ENCODE peak calls at places on chromosomes 16 and 17, in seven cellular contexts. C, L, R, J, Q, G and O are unnamed samples.

GRCh38 chr16:51544850-51545467 is 393.9 kb upstream of the SALL1 start:
- DNase-seq in C (no peak), L (no peak), R (no peak), J (peak; percentile 72), Q (no peak), G (no peak), O (no peak)

GRCh38 chr16:64952177-64952576 is 169.7 kb downstream of the CDH11 start:
- DNase-seq in C (no peak), L (no peak), R (no peak), J (no peak), Q (no peak), G (no peak), O (no peak)

GRCh38 chr17:46264456-46265198 is 30.3 kb upstream of the LRRC37A start:
- DNase-seq in C (no peak), L (peak; percentile 56), R (peak; percentile 20), J (no peak), Q (no peak), G (peak; percentile 28), O (no peak)

GRCh38 chr17:74677558-74678466 is 34.9 kb downstream of the CD300LF start:
- DNase-seq in C (no peak), L (no peak), R (no peak), J (no peak), Q (no peak), G (peak; percentile 77), O (no peak)

GRCh38 chr16:83966153-83966696 is 1.8 kb upstream of the NECAB2 start:
- DNase-seq in C (no peak), L (no peak), R (no peak), J (no peak), Q (no peak), G (no peak), O (no peak)

GRCh38 chr17:46212634-46213435 is 19.6 kb upstream of the KANSL1 start:
- DNase-seq in C (peak; percentile 48), L (peak; percentile 76), R (peak; percentile 71), J (no peak), Q (no peak), G (peak; percentile 77), O (no peak)

GRCh38 chr17:81579298-81579697 is 27.1 kb upstream of the FAAP100 start:
- DNase-seq in C (no peak), L (no peak), R (no peak), J (no peak), Q (no peak), G (no peak), O (no peak)

GRCh38 chr17:43368740-43369506 is 29.9 kb upstream of the ARL4D start:
- DNase-seq in C (peak; percentile 50), L (peak; percentile 88), R (no peak), J (no peak), Q (no peak), G (peak; percentile 75), O (no peak)

GRCh38 chr16:84090212-84090611 is 26.5 kb downstream of the MBTPS1 start:
- DNase-seq in C (no peak), L (no peak), R (no peak), J (no peak), Q (no peak), G (no peak), O (no peak)

GRCh38 chr17:65345261-65346060 is 208.3 kb downstream of the RGS9 start:
- DNase-seq in C (no peak), L (no peak), R (no peak), J (no peak), Q (no peak), G (no peak), O (no peak)

GRCh38 chr17:50476545-50477315 is 1.9 kb upstream of the RSAD1 start:
- DNase-seq in C (no peak), L (peak; percentile 58), R (no peak), J (no peak), Q (no peak), G (no peak), O (no peak)

GRCh38 chr17:82283208-82283749 is 9.8 kb upstream of the CSNK1D start:
- DNase-seq in C (no peak), L (no peak), R (no peak), J (no peak), Q (no peak), G (peak; percentile 96), O (no peak)

DNA sequence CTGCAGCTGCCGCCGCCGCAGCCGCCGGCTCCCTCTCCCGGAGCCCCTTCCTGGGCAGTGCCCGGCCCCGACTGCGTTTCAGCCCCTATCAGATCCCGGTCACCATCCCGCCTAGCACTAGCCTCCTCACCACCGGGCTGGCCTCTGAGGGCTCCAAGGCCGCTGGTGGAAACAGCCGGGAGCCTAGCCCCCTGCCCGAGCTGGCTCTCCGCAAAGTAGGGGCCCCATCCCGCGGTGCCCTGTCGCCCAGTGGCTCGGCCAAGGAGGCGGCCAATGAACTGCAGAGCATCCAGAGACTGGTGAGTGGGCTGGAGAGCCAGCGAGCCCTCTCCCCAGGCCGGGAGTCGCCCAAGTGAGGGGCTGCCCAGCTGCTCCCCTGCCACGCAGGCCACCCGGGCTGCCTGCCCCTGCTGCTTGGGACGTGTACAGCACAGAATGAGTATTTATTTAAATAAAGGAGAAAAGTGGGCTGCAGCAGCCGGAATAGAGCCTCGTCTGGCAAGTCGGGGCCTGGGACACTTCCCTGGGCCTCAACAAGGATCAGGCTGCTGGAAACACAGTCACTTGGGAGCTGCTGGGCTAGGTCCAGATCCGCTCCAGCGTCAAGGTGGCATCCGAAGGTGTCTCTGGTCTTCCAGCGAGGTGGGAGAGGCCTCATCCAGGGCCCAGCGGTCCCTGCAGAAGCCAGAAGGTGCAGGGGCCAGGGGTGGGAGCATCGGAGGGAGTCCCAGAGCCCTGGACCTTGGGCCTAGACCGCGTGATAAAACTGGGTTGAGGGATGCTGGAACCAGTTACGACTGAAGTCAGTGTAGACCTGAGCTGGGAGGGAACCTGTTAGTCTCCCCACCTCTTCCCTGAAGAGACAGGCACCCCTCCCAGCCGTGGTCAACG is 8.8 kb downstream of the TBX2 start:
- DNase-seq in C (no peak), L (no peak), R (no peak), J (no peak), Q (no peak), G (peak; percentile 44), O (peak; percentile 64)
- H3K4me1 ChIP-seq in C (peaks cover 39% of the 10 kb centered on the region), L (peaks cover 37% of the 10 kb centered on the region), R (peaks cover 42% of the 10 kb centered on the region), J (peaks cover 22% of the 10 kb centered on the region), Q (peaks cover 4% of the 10 kb centered on the region), G (peaks cover 35% of the 10 kb centered on the region), O (peaks cover 27% of the 10 kb centered on the region)

DNA sequence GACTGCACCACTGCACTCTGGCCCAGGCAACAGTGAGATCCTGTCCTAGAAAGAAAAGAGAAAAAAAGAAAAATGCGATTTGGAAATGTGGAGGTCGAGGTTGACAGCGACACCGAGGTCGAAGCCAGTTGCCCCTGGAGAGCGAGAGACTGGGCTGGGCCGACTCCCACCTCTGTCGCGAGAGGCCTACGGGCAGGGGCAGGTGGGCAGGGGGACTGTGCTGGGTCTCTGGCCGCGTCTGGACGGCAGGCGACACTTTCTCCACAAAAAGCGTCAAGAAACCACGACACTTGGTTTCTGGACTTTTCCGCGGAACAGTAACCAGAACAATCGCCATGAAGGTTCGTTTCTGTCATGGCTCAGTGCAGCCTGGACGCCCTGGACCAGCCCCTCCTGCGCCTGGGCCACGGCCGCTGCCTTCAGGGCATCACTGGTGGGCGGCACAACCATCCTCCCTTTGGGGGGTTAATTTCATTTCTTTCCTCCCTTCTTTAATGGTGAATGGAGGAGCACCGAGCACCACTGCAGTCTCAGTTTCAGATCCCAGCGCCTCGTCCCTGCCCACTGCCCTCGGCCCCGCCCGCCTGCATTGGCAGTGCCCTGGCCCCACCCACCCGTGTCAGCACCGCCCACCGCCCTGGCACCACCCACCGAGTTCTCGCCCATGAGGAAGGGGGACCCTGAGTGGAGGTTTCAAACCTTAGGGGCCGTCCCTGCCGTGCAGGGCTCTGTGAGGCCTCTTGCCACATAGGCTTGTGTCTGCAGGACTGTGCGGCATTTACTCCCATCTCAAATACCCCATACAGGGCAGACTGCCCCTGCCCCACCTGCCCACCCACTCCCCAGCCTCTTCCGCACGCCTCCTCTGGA is 18.5 kb upstream of the CDH15 start:
- DNase-seq in C (no peak), L (no peak), R (no peak), J (no peak), Q (no peak), G (no peak), O (no peak)
- TF ChIP-seq YY1 in C (no peak), L (no peak), R (no peak), J (no peak), Q (no peak), G (no peak), O (no peak)

DNA sequence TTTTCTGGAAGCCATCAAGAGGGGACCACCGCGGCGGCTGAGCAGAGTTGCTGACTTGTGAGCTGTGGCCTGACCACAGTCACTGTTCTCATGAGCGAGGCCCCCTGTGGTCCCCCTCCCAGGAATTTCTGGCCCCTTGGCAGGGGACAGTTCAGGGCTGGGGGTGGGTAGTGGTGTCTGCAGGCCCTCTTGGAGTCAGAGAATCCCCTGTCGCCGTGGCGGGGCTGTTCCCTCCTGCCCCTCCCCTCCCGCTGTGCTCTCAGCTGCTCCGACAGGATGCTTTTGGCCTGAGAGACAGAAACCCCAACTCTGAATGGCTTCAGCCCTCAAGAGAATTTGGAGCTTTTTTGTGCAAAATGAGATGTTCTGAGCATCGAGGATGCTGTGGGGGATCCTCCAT is 292.0 kb downstream of the SEC14L1 start:
- DNase-seq in C (no peak), L (no peak), R (no peak), J (no peak), Q (no peak), G (no peak), O (no peak)
- H3K4me1 ChIP-seq in C (peaks cover 17% of the 10 kb centered on the region), L (peaks cover 31% of the 10 kb centered on the region), R (peaks cover 67% of the 10 kb centered on the region), J (peaks cover 72% of the 10 kb centered on the region), Q (peaks cover 73% of the 10 kb centered on the region), G (peaks cover 87% of the 10 kb centered on the region), O (peaks cover 45% of the 10 kb centered on the region)

GRCh38 chr16:54160939-54161897 is 125.4 kb downstream of the IRX3 start:
- DNase-seq in C (no peak), L (peak; percentile 94), R (no peak), J (no peak), Q (no peak), G (no peak), O (no peak)

GRCh38 chr16:54164789-54165173 is 121.8 kb downstream of the IRX3 start:
- DNase-seq in C (no peak), L (no peak), R (no peak), J (no peak), Q (no peak), G (no peak), O (no peak)

GRCh38 chr16:54165174-54165911 is 121.2 kb downstream of the IRX3 start:
- DNase-seq in C (no peak), L (peak; percentile 99), R (no peak), J (no peak), Q (no peak), G (no peak), O (no peak)

GRCh38 chr16:54165912-54166265 is 120.7 kb downstream of the IRX3 start:
- DNase-seq in C (no peak), L (peak; percentile 19), R (no peak), J (no peak), Q (no peak), G (no peak), O (no peak)

DNA sequence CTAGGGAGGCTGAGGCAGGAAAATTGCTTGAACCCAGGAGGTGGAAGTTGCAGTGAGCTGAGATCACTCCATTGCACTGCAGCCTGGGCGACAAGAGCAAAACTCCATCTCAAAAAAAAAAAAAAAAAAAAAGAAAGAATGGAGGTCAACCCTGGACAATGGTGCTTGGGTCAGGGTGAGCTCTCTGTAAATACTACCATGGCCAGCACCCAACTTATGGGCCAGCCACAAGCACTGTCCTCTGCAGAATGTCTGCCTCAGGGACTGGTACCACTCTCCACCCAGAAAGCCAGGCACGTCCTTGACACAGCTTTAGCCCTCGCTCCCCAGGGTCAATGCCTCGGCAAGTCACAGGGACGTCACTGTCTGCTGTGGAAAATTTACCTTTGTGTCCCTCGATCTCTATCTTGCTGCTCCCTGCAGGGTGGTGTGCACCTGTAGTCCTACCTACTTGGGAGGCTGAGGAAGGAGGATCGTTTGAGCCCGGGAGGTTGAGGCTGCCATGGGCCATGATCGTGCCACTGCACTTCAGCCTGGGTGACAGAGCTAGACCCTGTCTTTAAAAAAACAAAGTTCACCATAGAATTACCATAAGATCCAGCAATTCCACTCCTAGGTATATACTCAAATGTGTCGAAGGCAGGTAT is 123.3 kb downstream of the IRX3 start:
- DNase-seq in C (no peak), L (no peak), R (no peak), J (no peak), Q (no peak), G (no peak), O (no peak)
- TF ChIP-seq YY1 in C (no peak), L (no peak), R (no peak), J (no peak), Q (no peak), G (no peak), O (no peak)